ENCODE peak calls at places on chromosome 6, in five cellular contexts. W, F, T, R and X are unnamed samples.

GRCh38 chr6:47084530-47084929 is 42.4 kb upstream of the ADGRF1 start:
- DNase-seq in W (no peak), F (no peak), T (no peak), R (no peak), X (no peak)

GRCh38 chr6:414447-414846 is 22.9 kb downstream of the IRF4 start:
- DNase-seq in W (no peak), F (no peak), T (no peak), R (no peak), X (no peak)

GRCh38 chr6:151497935-151498726 is 4.3 kb downstream of the CCDC170 start:
- DNase-seq in W (no peak), F (no peak), T (no peak), R (no peak), X (no peak)

GRCh38 chr6:30483677-30484279 is 5.5 kb upstream of the HLA-E start:
- DNase-seq in W (no peak), F (peak), T (no peak), R (no peak), X (no peak)

GRCh38 chr6:72552938-72553337 is 68.9 kb upstream of the KCNQ5 start:
- DNase-seq in W (no peak), F (no peak), T (no peak), R (no peak), X (no peak)

GRCh38 chr6:30616811-30617564 is at the start of gene PPP1R10:
- DNase-seq in W (peak), F (peak), T (peak), R (peak), X (peak)

GRCh38 chr6:43820486-43820885 is 50.5 kb downstream of the VEGFA start:
- DNase-seq in W (no peak), F (no peak), T (no peak), R (no peak), X (no peak)

GRCh38 chr6:3247255-3248146 is 11.2 kb upstream of the PSMG4 start:
- DNase-seq in W (no peak), F (no peak), T (peak), R (peak), X (no peak)